ENCODE peak calls at places on chromosomes 5 and 9, in six cellular contexts. T is HepG2, H is endothelial cell of umbilical vein, I is A549, C is K562, N is GM12878. J is an unnamed sample.
A peak's percentile ranks its signal among the peaks of the same experiment; 100 is the strongest.

GRCh38 chr5:38528162-38528703 is 28.2 kb downstream of the LIFR start:
- DNase-seq in T (peak; percentile 88), H (no peak), I (no peak), C (no peak), N (no peak), J (peak; percentile 80)

GRCh38 chr5:160843240-160843639 is 8.8 kb downstream of the ATP10B start:
- DNase-seq in T (no peak), H (no peak), I (no peak), C (no peak), N (peak; percentile 89), J (no peak)

GRCh38 chr5:40784027-40784653 is 14.0 kb downstream of the PRKAA1 start:
- DNase-seq in T (peak; percentile 92), H (no peak), I (peak; percentile 56), C (no peak), N (no peak), J (no peak)

GRCh38 chr9:20640331-20641187 is 18.3 kb upstream of the MLLT3 start:
- DNase-seq in T (no peak), H (peak; percentile 8), I (no peak), C (no peak), N (peak; percentile 99), J (peak; percentile 60)

GRCh38 chr9:136011703-136012496 is 50.7 kb upstream of the UBAC1 start:
- DNase-seq in T (peak; percentile 97), H (peak; percentile 70), I (no peak), C (peak; percentile 38), N (no peak), J (no peak)

GRCh38 chr9:91192785-91193657 is 168.7 kb downstream of the AUH start:
- DNase-seq in T (peak; percentile 95), H (peak; percentile 96), I (peak; percentile 96), C (peak; percentile 67), N (no peak), J (peak; percentile 96)

GRCh38 chr5:68406767-68407232 is 191.2 kb downstream of the PIK3R1 start:
- DNase-seq in T (no peak), H (no peak), I (peak; percentile 51), C (peak; percentile 27), N (peak; percentile 26), J (no peak)

GRCh38 chr9:22204240-22204639 is 195.1 kb upstream of the CDKN2B start:
- DNase-seq in T (no peak), H (no peak), I (no peak), C (no peak), N (no peak), J (no peak)

GRCh38 chr5:121350493-121350892 is 501.2 kb upstream of the FTMT start:
- DNase-seq in T (no peak), H (no peak), I (no peak), C (no peak), N (no peak), J (no peak)

GRCh38 chr9:14863402-14863801 is 46.8 kb downstream of the FREM1 start:
- DNase-seq in T (no peak), H (no peak), I (no peak), C (no peak), N (no peak), J (no peak)

GRCh38 chr5:67065237-67065636 is 131.4 kb downstream of the CD180 start:
- DNase-seq in T (no peak), H (no peak), I (no peak), C (no peak), N (peak; percentile 8), J (no peak)

GRCh38 chr9:34377402-34377741 is 674 bp upstream of the MYORG start:
- DNase-seq in T (no peak), H (no peak), I (no peak), C (no peak), N (no peak), J (peak; percentile 77)

GRCh38 chr5:149416977-149417713 is 38.1 kb upstream of the IL17B start:
- DNase-seq in T (no peak), H (no peak), I (no peak), C (no peak), N (no peak), J (no peak)

GRCh38 chr9:91360551-91361293 is 996 bp downstream of the AUH start:
- DNase-seq in T (no peak), H (peak; percentile 45), I (no peak), C (no peak), N (peak; percentile 21), J (no peak)

GRCh38 chr5:180271205-180271604 is 20.7 kb downstream of the MAPK9 start:
- DNase-seq in T (no peak), H (no peak), I (no peak), C (no peak), N (no peak), J (peak; percentile 89)

GRCh38 chr5:67815455-67816391 is 399.8 kb upstream of the PIK3R1 start:
- DNase-seq in T (peak; percentile 81), H (no peak), I (no peak), C (no peak), N (no peak), J (no peak)

GRCh38 chr5:56680731-56681130 is 134.6 kb upstream of the MAP3K1 start:
- DNase-seq in T (no peak), H (no peak), I (no peak), C (no peak), N (no peak), J (no peak)

GRCh38 chr5:146340260-146341081 is 1.8 kb downstream of the POU4F3 start:
- DNase-seq in T (peak; percentile 36), H (peak; percentile 54), I (peak; percentile 20), C (peak; percentile 68), N (no peak), J (peak; percentile 66)

GRCh38 chr5:87263498-87263897 is 4.2 kb upstream of the RASA1 start:
- DNase-seq in T (no peak), H (no peak), I (no peak), C (no peak), N (no peak), J (no peak)

GRCh38 chr5:168039485-168040005 is 251.9 kb upstream of the WWC1 start:
- DNase-seq in T (no peak), H (no peak), I (no peak), C (no peak), N (no peak), J (no peak)

GRCh38 chr9:88106492-88106891 is 31.8 kb downstream of the SPATA31C2 start:
- DNase-seq in T (no peak), H (no peak), I (peak; percentile 47), C (no peak), N (no peak), J (peak; percentile 28)

GRCh38 chr5:132459031-132459982 is 31.3 kb downstream of the IRF1 start:
- DNase-seq in T (no peak), H (no peak), I (no peak), C (peak; percentile 42), N (no peak), J (peak; percentile 81)

GRCh38 chr9:4243113-4243512 is 56.8 kb downstream of the GLIS3 start:
- DNase-seq in T (no peak), H (no peak), I (no peak), C (no peak), N (no peak), J (no peak)

GRCh38 chr9:118640836-118641557 is 728.2 kb downstream of the BRINP1 start:
- DNase-seq in T (no peak), H (no peak), I (peak; percentile 13), C (no peak), N (no peak), J (no peak)

GRCh38 chr5:79236970-79237734 is 1.2 kb downstream of the JMY start:
- DNase-seq in T (peak; percentile 36), H (peak; percentile 41), I (peak; percentile 27), C (peak; percentile 41), N (no peak), J (peak; percentile 67)

GRCh38 chr9:14780251-14780650 is 57.7 kb upstream of the CER1 start:
- DNase-seq in T (no peak), H (no peak), I (no peak), C (no peak), N (no peak), J (no peak)

GRCh38 chr5:79020861-79021561 is 35.9 kb upstream of the ARSB start:
- DNase-seq in T (peak; percentile 27), H (peak; percentile 80), I (peak; percentile 66), C (peak; percentile 18), N (no peak), J (peak; percentile 78)

GRCh38 chr9:69297300-69297980 is 27.6 kb upstream of the ENTREP1 start:
- DNase-seq in T (no peak), H (no peak), I (no peak), C (no peak), N (no peak), J (no peak)
- TF ChIP-seq MYC in T (no peak), H (no peak), I (no peak), C (no peak), N (no peak), J (no peak)

GRCh38 chr9:122370303-122370702 is 521 bp upstream of the PTGS1 start:
- DNase-seq in T (no peak), H (no peak), I (no peak), C (no peak), N (no peak), J (peak; percentile 71)

GRCh38 chr9:122371851-122372250 is 1.0 kb downstream of the PTGS1 start:
- DNase-seq in T (no peak), H (no peak), I (no peak), C (no peak), N (no peak), J (no peak)

GRCh38 chr9:122372856-122373845 is 2.3 kb downstream of the PTGS1 start:
- DNase-seq in T (no peak), H (no peak), I (no peak), C (no peak), N (no peak), J (no peak)

GRCh38 chr9:122368642-122369041 is 2.2 kb upstream of the PTGS1 start:
- DNase-seq in T (no peak), H (no peak), I (no peak), C (no peak), N (no peak), J (no peak)

GRCh38 chr9:122370869-122371467 is at the start of gene PTGS1:
- DNase-seq in T (no peak), H (peak; percentile 43), I (no peak), C (peak; percentile 80), N (no peak), J (peak; percentile 81)
- H3K4me3 ChIP-seq in T (no peak within 1 kb of the TSS), H (peak within 1 kb of the TSS; percentile 49), I (no peak within 1 kb of the TSS), C (peak within 1 kb of the TSS; percentile 44), N (peak within 1 kb of the TSS; percentile 57), J (peak within 1 kb of the TSS; percentile 56)

DNA sequence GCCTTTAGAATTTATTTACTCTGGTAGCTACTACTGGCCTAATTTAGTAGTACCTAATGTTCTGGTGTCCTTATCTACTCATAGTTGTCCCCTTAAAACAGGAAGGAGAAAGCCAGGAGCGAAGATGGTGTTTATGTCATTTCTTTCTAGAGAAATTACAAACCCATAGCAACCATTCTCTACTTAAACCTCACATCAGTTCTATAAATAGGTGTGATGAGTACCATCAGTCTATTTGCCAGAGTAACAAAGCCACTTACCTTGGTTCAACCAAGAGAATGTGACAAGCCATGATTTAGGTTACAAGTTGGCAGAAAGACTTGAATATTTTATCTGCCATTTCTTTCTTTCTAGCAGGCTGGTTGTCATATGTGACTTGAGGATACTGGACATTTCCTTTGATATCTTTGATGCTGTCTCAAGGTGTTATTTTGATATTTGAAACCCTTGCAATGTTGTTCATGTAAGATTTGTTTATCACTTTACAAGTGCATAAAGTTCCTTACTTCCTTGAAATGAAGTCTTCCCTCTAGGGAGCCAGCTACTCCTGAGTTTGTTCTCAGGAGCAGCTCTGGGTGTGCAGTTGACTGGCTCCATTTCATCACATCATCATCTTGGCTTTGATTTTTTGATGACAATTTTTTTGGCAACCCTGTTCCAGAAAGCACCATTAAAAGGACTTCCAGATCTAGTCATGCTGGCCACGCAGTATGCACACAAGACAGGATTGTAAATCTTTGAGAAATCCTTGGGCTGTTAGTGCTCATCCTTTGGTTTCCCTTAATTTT is 286.8 kb downstream of the ARHGAP26 start:
- DNase-seq in T (no peak), H (no peak), I (no peak), C (no peak), N (no peak), J (no peak)
- TF ChIP-seq POLR2A in T (no peak), H (no peak), I (no peak), C (no peak), N (no peak), J (no peak)

GRCh38 chr9:133569109-133569785 is 34.7 kb downstream of the ADAMTSL2 start:
- DNase-seq in T (no peak), H (no peak), I (no peak), C (peak; percentile 52), N (no peak), J (no peak)
- TF ChIP-seq MYC in T (no peak), H (no peak), I (no peak), C (no peak), N (no peak), J (no peak)

J was measured in NB4.